ENCODE peak calls at places on chromosomes 5 and 9, in six cellular contexts. One of them, this sample, is unnamed.

GRCh38 chr5:90506221-90506620 is 23.2 kb downstream of the LYSMD3 start:
- DNase-seq in IMR-90: no peak
- DNase-seq in NB4: no peak
- DNase-seq in WTC11: no peak
- DNase-seq in brain microvascular endothelial cell: no peak
- DNase-seq in hippocampal formation: no peak
- DNase-seq in this sample: no peak

GRCh38 chr9:129280236-129281231 is 102.5 kb upstream of the IER5L start:
- DNase-seq in IMR-90: no peak
- DNase-seq in NB4: no peak
- DNase-seq in WTC11: no peak
- DNase-seq in brain microvascular endothelial cell: no peak
- DNase-seq in hippocampal formation: no peak
- DNase-seq in this sample: no peak

GRCh38 chr5:68499952-68500351 is 284.4 kb downstream of the PIK3R1 start:
- DNase-seq in IMR-90: peak
- DNase-seq in NB4: no peak
- DNase-seq in WTC11: no peak
- DNase-seq in brain microvascular endothelial cell: no peak
- DNase-seq in hippocampal formation: no peak
- DNase-seq in this sample: peak

GRCh38 chr5:155676967-155677366 is 650.0 kb upstream of the SGCD start:
- DNase-seq in IMR-90: no peak
- DNase-seq in NB4: no peak
- DNase-seq in WTC11: no peak
- DNase-seq in brain microvascular endothelial cell: no peak
- DNase-seq in hippocampal formation: no peak
- DNase-seq in this sample: no peak

GRCh38 chr9:126149661-126150060 is 177.0 kb upstream of the MVB12B start:
- DNase-seq in IMR-90: no peak
- DNase-seq in NB4: no peak
- DNase-seq in WTC11: no peak
- DNase-seq in brain microvascular endothelial cell: no peak
- DNase-seq in hippocampal formation: no peak
- DNase-seq in this sample: no peak

GRCh38 chr5:35924950-35925722 is 13.3 kb downstream of the CAPSL start:
- DNase-seq in IMR-90: peak
- DNase-seq in NB4: peak
- DNase-seq in WTC11: peak
- DNase-seq in brain microvascular endothelial cell: peak
- DNase-seq in hippocampal formation: peak
- DNase-seq in this sample: peak

GRCh38 chr9:83281306-83282255 is 218.6 kb upstream of the RASEF start:
- DNase-seq in IMR-90: no peak
- DNase-seq in NB4: peak
- DNase-seq in WTC11: no peak
- DNase-seq in brain microvascular endothelial cell: peak
- DNase-seq in hippocampal formation: peak
- DNase-seq in this sample: no peak

GRCh38 chr9:130766904-130767262 is 68.2 kb upstream of the ABL1 start:
- DNase-seq in IMR-90: no peak
- DNase-seq in NB4: no peak
- DNase-seq in WTC11: no peak
- DNase-seq in brain microvascular endothelial cell: no peak
- DNase-seq in hippocampal formation: no peak
- DNase-seq in this sample: no peak

GRCh38 chr5:139138790-139139189 is 59.4 kb downstream of the SIL1 start:
- DNase-seq in IMR-90: peak
- DNase-seq in NB4: no peak
- DNase-seq in WTC11: no peak
- DNase-seq in brain microvascular endothelial cell: peak
- DNase-seq in hippocampal formation: no peak
- DNase-seq in this sample: peak

GRCh38 chr5:8750100-8750499 is 795.8 kb downstream of the SEMA5A start:
- DNase-seq in IMR-90: peak
- DNase-seq in NB4: no peak
- DNase-seq in WTC11: no peak
- DNase-seq in brain microvascular endothelial cell: no peak
- DNase-seq in hippocampal formation: no peak
- DNase-seq in this sample: no peak

GRCh38 chr9:114386886-114387677 is 700 bp downstream of the AKNA start:
- DNase-seq in IMR-90: peak
- DNase-seq in NB4: peak
- DNase-seq in WTC11: no peak
- DNase-seq in brain microvascular endothelial cell: no peak
- DNase-seq in hippocampal formation: no peak
- DNase-seq in this sample: no peak

GRCh38 chr9:116653580-116654355 is 33.3 kb upstream of the TRIM32 start:
- DNase-seq in IMR-90: no peak
- DNase-seq in NB4: no peak
- DNase-seq in WTC11: no peak
- DNase-seq in brain microvascular endothelial cell: no peak
- DNase-seq in hippocampal formation: no peak
- DNase-seq in this sample: no peak